ENCODE peak calls at places on chromosomes 16 and 17, in seven cellular contexts. W, N, A, J, L, M and X are unnamed samples.

GRCh38 chr17:60060474-60060873 is 18.2 kb downstream of the HEATR6 start:
- DNase-seq in N (no peak), L (no peak), M (no peak), A (no peak), W (no peak), J (no peak), X (no peak)

GRCh38 chr17:28341516-28341915 is 6.0 kb downstream of the TNFAIP1 start:
- DNase-seq in J (no peak), A (no peak), N (no peak), M (no peak), L (no peak), W (no peak), X (no peak)

GRCh38 chr16:89693931-89694783 is 7.3 kb downstream of the SPATA2L start:
- DNase-seq in N (no peak), J (no peak), W (no peak), L (no peak), M (no peak), A (no peak), X (no peak)

GRCh38 chr17:81339180-81339501 is 44.0 kb upstream of the SLC38A10 start:
- DNase-seq in W (no peak), J (no peak), M (no peak), N (no peak), L (peak; percentile 49), A (no peak), X (peak; percentile 66)

GRCh38 chr16:72308396-72308795 is 136.4 kb upstream of the PMFBP1 start:
- DNase-seq in J (no peak), L (no peak), N (no peak), W (no peak), M (no peak), A (no peak), X (no peak)

GRCh38 chr17:47716381-47716780 is 16.7 kb upstream of the TBX21 start:
- DNase-seq in M (no peak), J (no peak), W (no peak), A (no peak), N (no peak), L (no peak), X (no peak)

GRCh38 chr17:82866521-82867214 is 26.8 kb upstream of the ZNF750 start:
- DNase-seq in N (no peak), L (no peak), W (no peak), M (no peak), J (peak; percentile 77), A (no peak), X (no peak)

GRCh38 chr17:12985431-12986285 is 32.2 kb downstream of the ELAC2 start:
- DNase-seq in W (no peak), M (no peak), A (no peak), J (peak; percentile 62), L (no peak), N (no peak), X (no peak)

GRCh38 chr17:72977768-72978417 is 114.6 kb downstream of the SLC39A11 start:
- DNase-seq in N (no peak), M (no peak), J (peak; percentile 30), A (peak; percentile 83), L (no peak), W (no peak), X (no peak)

GRCh38 chr16:535446-536405 is 8.2 kb downstream of the CAPN15 start:
- DNase-seq in L (peak; percentile 89), J (no peak), N (no peak), W (no peak), A (peak; percentile 54), M (no peak), X (peak; percentile 90)

GRCh38 chr17:50097907-50098306 is 2.8 kb downstream of the PDK2 start:
- DNase-seq in M (no peak), W (no peak), L (no peak), J (no peak), N (no peak), A (no peak), X (no peak)

GRCh38 chr16:87725596-87726235 is 40.1 kb downstream of the KLHDC4 start:
- DNase-seq in N (no peak), L (no peak), J (peak; percentile 21), M (no peak), A (no peak), W (no peak), X (no peak)

GRCh38 chr17:55405600-55405999 is 16.0 kb downstream of the MMD start:
- DNase-seq in J (no peak), L (no peak), M (no peak), A (no peak), N (no peak), W (no peak), X (no peak)

GRCh38 chr17:28918295-28918694 is 15.4 kb upstream of the DHRS13 start:
- DNase-seq in A (no peak), J (no peak), N (no peak), W (no peak), L (no peak), M (no peak), X (no peak)

GRCh38 chr17:46264456-46265198 is 30.3 kb upstream of the LRRC37A start:
- DNase-seq in A (no peak), N (peak; percentile 60), W (peak; percentile 8), L (no peak), M (no peak), J (peak; percentile 92), X (no peak)

GRCh38 chr16:88792078-88792550 is 7.1 kb upstream of the PIEZO1 start:
- DNase-seq in M (no peak), N (no peak), J (no peak), A (no peak), L (no peak), W (no peak), X (no peak)

GRCh38 chr17:5769936-5770335 is 185.6 kb upstream of the NLRP1 start:
- DNase-seq in L (no peak), M (no peak), A (no peak), N (no peak), W (no peak), J (no peak), X (no peak)

GRCh38 chr16:31409433-31409832 is 16.3 kb downstream of the ITGAD start:
- DNase-seq in J (peak; percentile 37), M (no peak), N (no peak), L (no peak), W (no peak), A (peak; percentile 19), X (no peak)

GRCh38 chr17:59840908-59841666 is 51.7 kb downstream of the TUBD1 start:
- DNase-seq in N (peak; percentile 37), A (no peak), J (peak; percentile 79), M (no peak), L (no peak), W (no peak), X (no peak)

GRCh38 chr17:19507673-19508326 is 25.9 kb upstream of the SLC47A1 start:
- DNase-seq in J (peak; percentile 96), N (peak; percentile 86), A (peak; percentile 69), W (peak; percentile 90), M (peak; percentile 25), L (peak; percentile 91), X (peak; percentile 95)

GRCh38 chr17:81601525-81602120 is 35.3 kb downstream of the NPLOC4 start:
- DNase-seq in W (peak; percentile 12), A (peak; percentile 49), M (peak; percentile 59), J (peak; percentile 86), N (peak; percentile 56), L (peak; percentile 31), X (no peak)

GRCh38 chr16:66487580-66488235 is 60.6 kb downstream of the BEAN1 start:
- DNase-seq in J (no peak), A (no peak), N (no peak), M (no peak), W (no peak), L (no peak), X (peak; percentile 6)

GRCh38 chr16:14181371-14182050 is 110.4 kb downstream of the MRTFB start:
- DNase-seq in J (peak; percentile 83), L (no peak), A (no peak), W (no peak), N (no peak), M (no peak), X (no peak)

GRCh38 chr17:31680126-31680525 is 178.9 kb downstream of the COPRS start:
- DNase-seq in W (no peak), M (no peak), J (no peak), N (no peak), A (no peak), L (no peak), X (no peak)

GRCh38 chr16:582614-583331 is 7.1 kb upstream of the RAB40C start:
- DNase-seq in A (no peak), N (no peak), W (no peak), L (no peak), J (no peak), M (peak; percentile 5), X (no peak)

GRCh38 chr17:80012751-80013741 is 22.6 kb downstream of the TBC1D16 start:
- DNase-seq in W (no peak), L (no peak), M (no peak), J (no peak), A (no peak), N (no peak), X (no peak)
- H3K27me3 ChIP-seq in W (no peaks in the 10 kb centered on the region), L (no peaks in the 10 kb centered on the region), M (no peaks in the 10 kb centered on the region), J (no peaks in the 10 kb centered on the region), A (no peaks in the 10 kb centered on the region), N (no peaks in the 10 kb centered on the region), X (no peaks in the 10 kb centered on the region)

GRCh38 chr16:67652578-67653130 is 7.4 kb downstream of the ACD start:
- DNase-seq in J (peak; percentile 8), M (no peak), L (no peak), W (no peak), N (no peak), A (peak; percentile 26), X (no peak)
- H3K27me3 ChIP-seq in J (peaks cover 74% of the 10 kb centered on the region), M (no peaks in the 10 kb centered on the region), L (peaks cover 81% of the 10 kb centered on the region), W (no peaks in the 10 kb centered on the region), N (no peaks in the 10 kb centered on the region), A (no peaks in the 10 kb centered on the region), X (peaks cover 34% of the 10 kb centered on the region)

DNA sequence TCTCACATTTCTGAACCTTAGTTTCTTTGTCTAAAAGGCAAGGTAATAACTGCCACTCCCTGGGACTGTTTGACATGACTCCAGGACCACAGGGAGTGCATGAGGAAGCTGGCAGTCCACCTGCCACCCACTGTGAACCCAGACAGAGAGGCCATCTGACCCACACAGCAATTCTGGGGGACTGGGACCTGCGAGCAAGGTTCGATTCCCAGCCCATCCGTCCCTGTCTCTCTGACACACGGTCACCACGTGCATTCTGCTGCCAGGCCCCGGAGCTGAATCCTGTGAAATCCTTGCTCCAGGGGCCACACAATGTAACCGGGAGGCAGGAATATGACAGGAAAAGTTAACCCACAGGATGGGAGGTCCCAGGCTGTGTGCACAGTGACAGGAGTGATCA is 218.8 kb upstream of the FOXF1 start:
- DNase-seq in M (no peak), A (no peak), L (no peak), W (no peak), N (no peak), J (no peak), X (no peak)
- H3K27me3 ChIP-seq in M (peaks cover 25% of the 10 kb centered on the region), A (peaks cover 73% of the 10 kb centered on the region), L (peaks cover 43% of the 10 kb centered on the region), W (peaks cover 73% of the 10 kb centered on the region), N (peaks cover 12% of the 10 kb centered on the region), J (peaks cover 59% of the 10 kb centered on the region), X (no peaks in the 10 kb centered on the region)

DNA sequence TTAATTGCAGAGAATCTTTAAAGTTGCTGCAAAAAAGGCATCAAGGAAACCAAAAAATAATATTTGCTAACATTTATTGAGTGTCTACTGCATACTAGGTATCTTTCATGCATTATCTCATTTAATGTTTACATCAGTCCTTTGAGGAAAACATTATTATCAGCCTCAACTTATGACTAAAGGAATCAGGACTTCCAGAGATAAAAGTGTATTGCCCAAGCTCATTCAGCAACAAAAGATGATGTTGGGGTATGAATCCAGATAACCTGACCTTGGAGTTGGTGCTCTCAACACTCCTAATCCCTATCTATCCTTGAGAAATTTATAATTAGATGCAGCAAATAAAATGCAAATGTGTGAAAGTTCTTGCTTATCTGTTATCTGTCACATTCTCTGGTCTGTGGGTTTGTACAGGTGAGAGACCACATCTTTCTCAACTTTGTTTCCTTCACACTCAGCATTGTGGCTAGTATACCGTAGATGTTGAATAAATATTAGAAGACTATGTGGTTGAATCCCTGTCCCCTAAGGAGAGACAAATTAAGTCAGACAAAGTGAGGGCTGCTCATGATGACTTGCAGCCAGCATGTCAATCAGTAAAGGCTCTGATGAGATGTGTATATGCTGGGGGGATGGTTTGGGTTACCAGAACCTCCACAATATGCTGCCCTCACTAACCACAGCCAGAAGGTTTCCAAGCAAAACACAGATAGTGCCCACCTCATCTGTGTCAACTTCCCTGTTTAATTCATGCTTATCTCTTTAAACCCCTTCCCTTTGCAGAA is 82.6 kb downstream of the NOG start:
- DNase-seq in A (no peak), J (no peak), M (peak; percentile 17), L (no peak), W (no peak), N (no peak), X (no peak)
- H3K27me3 ChIP-seq in A (peaks cover 12% of the 10 kb centered on the region), J (peaks cover 36% of the 10 kb centered on the region), M (peaks cover 33% of the 10 kb centered on the region), L (peaks cover 48% of the 10 kb centered on the region), W (peaks cover 51% of the 10 kb centered on the region), N (peaks cover 25% of the 10 kb centered on the region), X (no peaks in the 10 kb centered on the region)